ENCODE peak calls at places on chromosome 10, in six cellular contexts. E is HFFc6; R is hepatocyte; L is stimulated activated naive CD8-positive, alpha-beta T cell treated with anti-CD3 and anti-CD28 coated beads, Interleukin-15, Interleukin-2, amounts not matched to agents 100 U/mL and 50 U/mL, for 24 hours; N is cardiac fibroblast; C is ecto neural progenitor cell. A is an unnamed sample.

GRCh38 chr10:106652279-106652678 is 512.2 kb downstream of the SORCS1 start:
- DNase-seq in E (no peak), R (no peak), L (no peak), N (no peak), C (no peak), A (no peak)

GRCh38 chr10:84681781-84682180 is 353.4 kb downstream of the CCSER2 start:
- DNase-seq in E (no peak), R (no peak), L (no peak), N (no peak), C (no peak), A (no peak)

GRCh38 chr10:50423448-50423847 is 172.1 kb upstream of the ASAH2 start:
- DNase-seq in E (no peak), R (no peak), L (no peak), N (no peak), C (no peak), A (no peak)

GRCh38 chr10:130230036-130230435 is 93.8 kb downstream of the GLRX3 start:
- DNase-seq in E (no peak), R (no peak), L (no peak), N (no peak), C (no peak), A (no peak)

GRCh38 chr10:101130141-101130540 is 959 bp upstream of the TLX1 start:
- DNase-seq in E (no peak), R (no peak), L (no peak), N (no peak), C (no peak), A (no peak)

GRCh38 chr10:3043512-3044368 is 23.6 kb upstream of the PFKP start:
- DNase-seq in E (peak), R (peak), L (peak), N (peak), C (peak), A (peak)

GRCh38 chr10:59857049-59857448 is 49.3 kb downstream of the CCDC6 start:
- DNase-seq in E (no peak), R (no peak), L (no peak), N (no peak), C (no peak), A (no peak)

GRCh38 chr10:56623064-56623463 is 262.0 kb upstream of the ZWINT start:
- DNase-seq in E (no peak), R (no peak), L (no peak), N (no peak), C (no peak), A (no peak)

GRCh38 chr10:86600296-86600695 is 54.1 kb upstream of the OPN4 start:
- DNase-seq in E (no peak), R (no peak), L (no peak), N (no peak), C (no peak), A (no peak)

GRCh38 chr10:112970036-112970435 is 20.0 kb downstream of the TCF7L2 start:
- DNase-seq in E (no peak), R (no peak), L (no peak), N (no peak), C (no peak), A (no peak)

GRCh38 chr10:12839941-12840611 is 161.4 kb downstream of the CCDC3 start:
- DNase-seq in E (no peak), R (no peak), L (no peak), N (peak), C (no peak), A (no peak)

GRCh38 chr10:17456032-17456548 is 1.7 kb upstream of the ST8SIA6 start:
- DNase-seq in E (no peak), R (no peak), L (no peak), N (no peak), C (no peak), A (no peak)

GRCh38 chr10:105041956-105042355 is 400.9 kb downstream of the SORCS3 start:
- DNase-seq in E (no peak), R (no peak), L (no peak), N (no peak), C (no peak), A (peak)

GRCh38 chr10:98270026-98270740 is 2.2 kb upstream of the LOXL4 start:
- DNase-seq in E (no peak), R (no peak), L (no peak), N (no peak), C (peak), A (no peak)

GRCh38 chr10:43816351-43817321 is 168.0 kb upstream of the ZNF32 start:
- DNase-seq in E (peak), R (peak), L (peak), N (peak), C (no peak), A (no peak)

GRCh38 chr10:99203310-99203709 is 32.3 kb downstream of the HPSE2 start:
- DNase-seq in E (no peak), R (no peak), L (no peak), N (no peak), C (no peak), A (no peak)

GRCh38 chr10:103188853-103189252 is 4.2 kb downstream of the NT5C2 start:
- DNase-seq in E (no peak), R (no peak), L (no peak), N (peak), C (no peak), A (no peak)

GRCh38 chr10:124650820-124651401 is 93.3 kb downstream of the FAM53B start:
- DNase-seq in E (no peak), R (no peak), L (peak), N (no peak), C (no peak), A (no peak)

GRCh38 chr10:109770000-109770399 is 153.3 kb downstream of the XPNPEP1 start:
- DNase-seq in E (no peak), R (no peak), L (no peak), N (no peak), C (no peak), A (no peak)

GRCh38 chr10:52257692-52258075 is 56.4 kb upstream of the DKK1 start:
- DNase-seq in E (no peak), R (no peak), L (no peak), N (no peak), C (no peak), A (no peak)

GRCh38 chr10:96765406-96766240 is 45.3 kb upstream of the PIK3AP1 start:
- DNase-seq in E (peak), R (peak), L (peak), N (peak), C (peak), A (peak)

GRCh38 chr10:58570307-58570723 is 57.6 kb downstream of the BICC1 start:
- DNase-seq in E (no peak), R (no peak), L (no peak), N (peak), C (no peak), A (no peak)

GRCh38 chr10:91887075-91887899 is 22.0 kb downstream of the FGFBP3 start:
- DNase-seq in E (no peak), R (peak), L (peak), N (peak), C (peak), A (no peak)

A was measured in kidney glomerular epithelial cell.